ENCODE peak calls at places on chromosome 9, in ten cellular contexts. G is effector memory CD4-positive, alpha-beta T cell; C is colonic mucosa; T is CD4-positive, CD25-positive, alpha-beta regulatory T cell; X is pancreas; H is A549; E is left lung; U is breast epithelium; Y is CD8-positive, alpha-beta T cell; B is RWPE1. V is an unnamed sample.

GRCh38 chr9:97046228-97046627 is 7.3 kb upstream of the CTSV start:
- DNase-seq in T (no peak), E (peak; percentile 83), X (peak; percentile 75), H (peak; percentile 34), Y (no peak), B (peak; percentile 98), G (no peak), C (peak; percentile 77), U (peak; percentile 93), V (no peak)

GRCh38 chr9:102044133-102044532 is 305.7 kb upstream of the GRIN3A start:
- DNase-seq in U (no peak), Y (no peak), H (no peak), B (no peak), C (no peak), T (no peak), E (no peak), X (no peak), G (no peak), V (no peak)

GRCh38 chr9:117021881-117022280 is 334.8 kb downstream of the TRIM32 start:
- DNase-seq in G (no peak), Y (no peak), B (no peak), X (no peak), E (no peak), T (no peak), C (no peak), U (no peak), H (no peak), V (no peak)

GRCh38 chr9:95529910-95530309 is 13.1 kb upstream of the PTCH1 start:
- DNase-seq in X (no peak), C (no peak), H (no peak), U (no peak), T (no peak), G (no peak), B (no peak), E (no peak), Y (no peak), V (no peak)

GRCh38 chr9:71830929-71831328 is 62.6 kb upstream of the CEMIP2 start:
- DNase-seq in U (no peak), T (no peak), X (no peak), E (no peak), C (peak; percentile 63), H (no peak), G (no peak), B (no peak), Y (no peak), V (no peak)

GRCh38 chr9:105138306-105138801 is 106.1 kb upstream of the SLC44A1 start:
- DNase-seq in B (no peak), T (no peak), X (no peak), G (no peak), C (peak; percentile 22), H (no peak), U (peak; percentile 37), E (no peak), Y (no peak), V (no peak)

GRCh38 chr9:134360180-134360759 is 34.0 kb downstream of the RXRA start:
- DNase-seq in C (no peak), B (no peak), E (peak; percentile 91), H (no peak), G (no peak), T (no peak), Y (no peak), X (no peak), U (no peak), V (no peak)

GRCh38 chr9:111959960-111960359 is 63.3 kb downstream of the UGCG start:
- DNase-seq in B (peak; percentile 40), T (no peak), E (no peak), H (peak; percentile 45), G (no peak), U (no peak), X (no peak), Y (no peak), C (no peak), V (no peak)

GRCh38 chr9:36443581-36443980 is 43.5 kb upstream of the RNF38 start:
- DNase-seq in E (no peak), C (no peak), G (no peak), U (no peak), T (no peak), B (peak; percentile 34), Y (no peak), X (no peak), H (no peak), V (no peak)

GRCh38 chr9:4796988-4797956 is 4.5 kb downstream of the RCL1 start:
- DNase-seq in H (peak; percentile 53), G (no peak), X (no peak), B (no peak), C (peak; percentile 39), U (no peak), Y (no peak), T (peak; percentile 34), E (no peak), V (no peak)

GRCh38 chr9:110104201-110104845 is 103.6 kb downstream of the C9orf152 start:
- DNase-seq in Y (no peak), C (no peak), X (no peak), T (no peak), G (no peak), E (no peak), U (no peak), B (no peak), H (no peak), V (no peak)

GRCh38 chr9:80954521-80954920 is 734.8 kb downstream of the TLE1 start:
- DNase-seq in C (no peak), B (no peak), U (no peak), H (no peak), G (no peak), X (no peak), Y (no peak), T (no peak), E (no peak), V (no peak)

GRCh38 chr9:137445930-137446431 is 4.8 kb upstream of the ENTPD8 start:
- DNase-seq in U (no peak), G (no peak), B (no peak), T (no peak), Y (no peak), H (no peak), E (peak; percentile 69), X (no peak), C (no peak), V (no peak)

GRCh38 chr9:109010676-109011655 is 2.3 kb downstream of the CTNNAL1 start:
- DNase-seq in X (no peak), G (peak; percentile 6), U (no peak), C (no peak), T (peak; percentile 92), Y (peak; percentile 9), E (no peak), B (peak; percentile 66), H (peak; percentile 66), V (no peak)
- H3K27ac ChIP-seq in X (peak overlapping the region; percentile 91), G (no peak overlapping the region), U (peak overlapping the region; percentile 93), C (peak overlapping the region; percentile 72), T (no peak overlapping the region), Y (no peak overlapping the region), E (peak overlapping the region; percentile 96), B (no peak overlapping the region), H (no peak overlapping the region), V (no peak overlapping the region)

DNA sequence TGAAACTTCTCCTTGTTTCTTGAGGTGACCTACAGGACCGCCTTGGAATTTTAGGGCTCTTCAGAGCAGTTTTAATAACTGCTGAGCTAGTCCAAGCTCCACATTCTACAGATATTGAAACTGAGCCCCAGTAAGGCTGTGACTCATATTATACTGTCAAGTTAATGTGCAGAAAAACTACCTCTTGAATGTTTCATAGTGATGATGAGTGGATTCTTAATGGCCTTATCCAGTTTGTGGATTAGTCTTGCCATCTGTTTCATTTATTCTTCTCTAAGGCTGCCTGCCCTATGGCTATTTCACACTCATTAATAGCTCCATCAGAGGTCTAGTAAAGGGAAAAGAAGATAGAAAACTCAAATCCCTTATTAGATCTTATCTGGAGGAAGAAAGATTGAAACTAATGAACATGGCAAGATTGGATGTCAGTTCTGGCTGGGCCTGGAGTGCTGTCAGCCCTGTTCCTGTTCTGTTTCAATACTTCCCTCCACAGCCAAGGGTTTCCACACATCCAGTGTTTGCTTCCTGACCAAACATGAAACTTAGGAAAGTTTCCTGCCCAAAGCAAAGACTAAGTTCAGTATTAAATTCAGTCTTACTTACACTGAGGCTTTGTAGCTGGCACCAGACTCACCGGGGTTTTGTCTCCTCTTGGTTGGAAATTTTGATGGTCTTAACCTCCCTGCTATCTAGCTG is 215.6 kb upstream of the DMAC1 start:
- DNase-seq in B (no peak), T (no peak), E (no peak), U (no peak), X (no peak), C (no peak), H (no peak), Y (no peak), G (no peak), V (no peak)
- H3K27ac ChIP-seq in B (no peak overlapping the region), T (no peak overlapping the region), E (no peak overlapping the region), U (no peak overlapping the region), X (no peak overlapping the region), C (no peak overlapping the region), H (no peak overlapping the region), Y (no peak overlapping the region), G (no peak overlapping the region), V (no peak overlapping the region)

GRCh38 chr9:136011703-136012496 is 50.7 kb upstream of the UBAC1 start:
- DNase-seq in U (no peak), Y (no peak), X (peak; percentile 42), C (peak; percentile 44), B (no peak), G (no peak), H (no peak), T (no peak), E (peak; percentile 79), V (peak; percentile 43)
- H3K27ac ChIP-seq in U (peak overlapping the region; percentile 29), Y (no peak overlapping the region), X (peak overlapping the region; percentile 37), C (peak overlapping the region; percentile 36), B (peak overlapping the region; percentile 17), G (no peak overlapping the region), H (peak overlapping the region; percentile 17), T (no peak overlapping the region), E (peak overlapping the region; percentile 68), V (peak overlapping the region; percentile 74)

GRCh38 chr9:128007566-128008138 is 26.9 kb upstream of the EEIG1 start:
- DNase-seq in B (no peak), U (peak; percentile 63), H (peak; percentile 89), G (peak; percentile 84), T (peak; percentile 96), E (no peak), X (peak; percentile 35), C (peak; percentile 67), Y (peak; percentile 87), V (no peak)

GRCh38 chr9:128006360-128007024 is 25.7 kb upstream of the EEIG1 start:
- DNase-seq in Y (no peak), C (no peak), X (no peak), E (no peak), G (no peak), B (peak; percentile 50), U (no peak), H (peak; percentile 65), T (no peak), V (no peak)

GRCh38 chr9:128004011-128004604 is 23.3 kb upstream of the EEIG1 start:
- DNase-seq in Y (no peak), G (no peak), H (no peak), C (no peak), X (no peak), T (no peak), E (no peak), U (no peak), B (no peak), V (no peak)

GRCh38 chr9:128008171-128008570 is 27.4 kb upstream of the EEIG1 start:
- DNase-seq in T (peak; percentile 39), X (no peak), C (no peak), U (no peak), B (no peak), E (no peak), H (no peak), Y (no peak), G (no peak), V (no peak)

DNA sequence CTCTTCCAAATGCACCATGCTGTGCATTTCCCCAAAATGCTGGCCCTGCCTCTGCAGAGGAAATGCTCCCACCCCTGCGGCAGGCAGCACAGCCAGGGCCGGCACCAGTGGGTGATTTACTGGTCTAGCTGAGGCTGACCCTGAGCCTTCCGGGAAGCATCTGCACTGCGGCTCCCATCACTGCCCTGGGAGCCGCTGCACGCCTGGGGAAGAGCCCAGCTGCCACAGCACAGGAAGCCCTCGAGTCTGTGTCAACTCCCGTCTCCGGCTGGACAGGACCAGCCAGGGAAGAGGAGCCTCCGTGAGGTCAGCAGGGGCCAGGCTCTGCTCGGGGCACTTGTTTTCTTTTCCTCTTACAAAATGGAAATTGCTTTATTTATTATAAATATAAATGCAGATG is 25.1 kb upstream of the EEIG1 start:
- DNase-seq in U (peak; percentile 32), H (peak; percentile 45), T (no peak), E (no peak), B (no peak), G (no peak), C (no peak), Y (no peak), X (no peak), V (no peak)
- H3K27ac ChIP-seq in U (peak overlapping the region; percentile 82), H (peak overlapping the region; percentile 75), T (peak overlapping the region; percentile 92), E (no peak overlapping the region), B (no peak overlapping the region), G (peak overlapping the region; percentile 85), C (peak overlapping the region; percentile 1), Y (peak overlapping the region; percentile 38), X (no peak overlapping the region), V (no peak overlapping the region)